ENCODE peak calls at places on chromosome 9, in six cellular contexts. F, I, M, Q, L and R are unnamed samples.

GRCh38 chr9:68759981-68760673 is 55.1 kb downstream of the PIP5K1B start:
- DNase-seq in F (no peak), I (no peak), M (no peak), Q (no peak), L (no peak), R (no peak)

GRCh38 chr9:2800385-2801179 is 43.3 kb downstream of the PUM3 start:
- DNase-seq in F (peak), I (no peak), M (no peak), Q (no peak), L (peak), R (no peak)

GRCh38 chr9:124005372-124005771 is 6.2 kb upstream of the LHX2 start:
- DNase-seq in F (no peak), I (no peak), M (no peak), Q (no peak), L (no peak), R (no peak)

GRCh38 chr9:99948896-99949295 is 42.4 kb downstream of the STX17 start:
- DNase-seq in F (no peak), I (no peak), M (no peak), Q (no peak), L (peak), R (no peak)

GRCh38 chr9:122835313-122835731 is 6.9 kb upstream of the PDCL start:
- DNase-seq in F (peak), I (no peak), M (no peak), Q (no peak), L (no peak), R (no peak)

GRCh38 chr9:123111427-123111826 is 78.0 kb downstream of the GPR21 start:
- DNase-seq in F (no peak), I (no peak), M (no peak), Q (no peak), L (no peak), R (no peak)

GRCh38 chr9:75185585-75186170 is 97.4 kb downstream of the OSTF1 start:
- DNase-seq in F (peak), I (peak), M (peak), Q (no peak), L (peak), R (no peak)

GRCh38 chr9:36503172-36504153 is 69.2 kb upstream of the MELK start:
- DNase-seq in F (no peak), I (no peak), M (no peak), Q (no peak), L (no peak), R (no peak)

GRCh38 chr9:18496586-18496985 is 22.6 kb downstream of the ADAMTSL1 start:
- DNase-seq in F (no peak), I (no peak), M (no peak), Q (no peak), L (peak), R (no peak)

GRCh38 chr9:14031015-14031414 is 282.9 kb downstream of the NFIB start:
- DNase-seq in F (peak), I (no peak), M (no peak), Q (no peak), L (peak), R (no peak)

GRCh38 chr9:124890179-124890578 is 28.2 kb downstream of the ARPC5L start:
- DNase-seq in F (no peak), I (no peak), M (no peak), Q (no peak), L (no peak), R (no peak)

GRCh38 chr9:110531776-110532175 is 47.8 kb downstream of the SVEP1 start:
- DNase-seq in F (no peak), I (no peak), M (no peak), Q (no peak), L (peak), R (no peak)

GRCh38 chr9:121233906-121234901 is 32.5 kb upstream of the RAB14 start:
- DNase-seq in F (no peak), I (peak), M (no peak), Q (no peak), L (peak), R (no peak)

DNA sequence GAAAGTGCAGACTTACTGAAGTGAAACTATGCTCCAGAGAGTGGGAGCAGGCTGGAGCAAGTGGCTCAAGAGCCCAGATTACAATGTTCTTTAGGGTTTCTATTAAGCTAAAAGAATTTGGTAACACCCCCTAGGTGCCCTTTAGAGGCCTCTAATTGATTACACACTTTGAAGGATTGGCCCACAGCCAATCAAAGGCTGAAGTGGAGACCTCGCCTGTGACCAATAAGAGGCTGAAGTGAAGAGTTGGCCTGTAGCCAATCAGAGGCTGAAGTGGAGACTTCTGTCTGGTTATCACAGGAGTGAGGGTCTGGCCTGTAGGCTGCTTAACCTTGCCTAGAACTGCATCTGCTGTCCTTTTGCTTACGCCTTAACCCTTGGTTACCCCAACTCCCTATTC is 46.7 kb upstream of the SPATA31C2 start:
- DNase-seq in F (no peak), I (no peak), M (no peak), Q (no peak), L (no peak), R (no peak)
- TF ChIP-seq CTCF in F (no peak), I (no peak), M (no peak), Q (no peak), L (no peak), R (no peak)

GRCh38 chr9:131591845-131592208 is 46.5 kb downstream of the PRRT1B start:
- DNase-seq in F (no peak), I (no peak), M (no peak), Q (no peak), L (no peak), R (no peak)
- TF ChIP-seq CTCF in F (no peak), I (no peak), M (no peak), Q (no peak), L (no peak), R (no peak)

GRCh38 chr9:130769004-130769403 is 66.0 kb upstream of the ABL1 start:
- DNase-seq in F (no peak), I (no peak), M (no peak), Q (no peak), L (no peak), R (no peak)

GRCh38 chr9:130772185-130772584 is 62.9 kb upstream of the ABL1 start:
- DNase-seq in F (no peak), I (no peak), M (no peak), Q (no peak), L (no peak), R (no peak)

GRCh38 chr9:130768265-130768664 is 66.8 kb upstream of the ABL1 start:
- DNase-seq in F (peak), I (no peak), M (no peak), Q (no peak), L (no peak), R (no peak)

GRCh38 chr9:130770093-130770492 is 65.0 kb upstream of the ABL1 start:
- DNase-seq in F (no peak), I (no peak), M (no peak), Q (no peak), L (no peak), R (no peak)

GRCh38 chr9:130770679-130771442 is 64.2 kb upstream of the ABL1 start:
- DNase-seq in F (no peak), I (peak), M (no peak), Q (no peak), L (peak), R (no peak)
- TF ChIP-seq CTCF in F (peak), I (peak), M (peak), Q (peak), L (peak), R (peak)

DNA sequence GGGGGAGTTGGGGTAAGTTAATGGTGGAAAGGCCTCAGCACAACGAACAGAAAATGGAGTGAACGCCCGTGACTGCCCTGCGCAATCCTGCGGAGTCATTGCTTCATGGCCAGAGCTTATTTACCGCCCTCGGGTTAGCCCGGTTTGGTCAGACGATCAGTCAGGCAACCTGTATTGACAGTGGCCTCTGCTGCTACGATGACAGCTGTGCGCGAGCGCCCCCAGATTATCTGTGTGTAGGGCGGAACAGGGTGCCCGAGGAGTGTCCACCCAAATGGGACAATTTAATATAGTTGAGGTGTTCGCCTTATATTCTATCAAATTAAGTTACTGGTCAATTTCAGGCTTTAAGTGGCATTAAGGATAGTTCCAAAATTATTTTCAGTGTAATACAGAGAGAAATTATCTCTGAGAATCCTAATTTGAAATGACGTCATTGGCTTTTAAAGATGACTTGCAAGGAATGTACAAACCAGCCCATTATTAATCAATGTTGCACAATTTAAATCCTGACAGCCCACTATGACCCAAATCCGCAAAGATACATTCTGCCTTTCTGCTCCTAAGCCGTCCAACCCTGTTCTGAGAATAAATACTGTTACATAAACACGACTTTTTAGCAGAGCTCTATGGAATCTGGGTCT is 879 bp upstream of the UBQLN1 start:
- DNase-seq in F (peak), I (peak), M (peak), Q (peak), L (peak), R (peak)
- TF ChIP-seq CTCF in F (no peak), I (peak), M (peak), Q (peak), L (no peak), R (peak)

GRCh38 chr9:136242908-136243525 is 2.6 kb downstream of the QSOX2 start:
- DNase-seq in F (no peak), I (peak), M (no peak), Q (no peak), L (no peak), R (no peak)
- TF ChIP-seq CTCF in F (no peak), I (peak), M (no peak), Q (no peak), L (no peak), R (no peak)

DNA sequence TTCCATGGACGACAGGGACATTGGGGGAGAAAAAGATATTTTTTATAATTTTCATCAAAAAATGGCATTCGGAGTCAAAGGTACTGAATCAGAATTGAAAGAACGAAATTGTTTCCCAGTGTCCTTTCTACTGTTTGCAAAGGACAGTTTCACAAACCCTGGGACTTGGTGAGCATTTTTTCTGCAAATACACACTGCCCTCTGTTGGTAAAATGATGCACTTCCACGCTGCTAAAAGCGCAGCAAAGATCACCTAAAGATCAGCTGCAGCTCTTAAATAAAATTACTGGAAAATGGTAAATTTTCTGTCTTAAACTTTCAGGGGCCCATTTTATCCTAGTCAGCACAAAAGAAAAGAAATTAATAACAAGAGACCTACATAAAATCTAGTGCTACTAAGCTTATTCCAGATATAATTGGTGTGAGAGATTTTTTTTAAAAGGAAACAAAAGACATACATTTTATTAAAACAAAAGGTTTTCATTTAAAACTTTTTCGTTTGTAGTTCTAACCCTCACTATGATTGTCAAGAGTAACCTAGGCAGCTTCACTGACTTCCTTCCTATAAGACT is 566.0 kb downstream of the CAAP1 start:
- DNase-seq in F (peak), I (peak), M (no peak), Q (peak), L (peak), R (peak)
- TF ChIP-seq CTCF in F (peak), I (peak), M (peak), Q (peak), L (peak), R (peak)

GRCh38 chr9:89919171-89919681 is 314.4 kb downstream of the GADD45G start:
- DNase-seq in F (peak), I (no peak), M (no peak), Q (no peak), L (no peak), R (no peak)
- TF ChIP-seq CTCF in F (peak), I (no peak), M (peak), Q (peak), L (no peak), R (peak)

DNA sequence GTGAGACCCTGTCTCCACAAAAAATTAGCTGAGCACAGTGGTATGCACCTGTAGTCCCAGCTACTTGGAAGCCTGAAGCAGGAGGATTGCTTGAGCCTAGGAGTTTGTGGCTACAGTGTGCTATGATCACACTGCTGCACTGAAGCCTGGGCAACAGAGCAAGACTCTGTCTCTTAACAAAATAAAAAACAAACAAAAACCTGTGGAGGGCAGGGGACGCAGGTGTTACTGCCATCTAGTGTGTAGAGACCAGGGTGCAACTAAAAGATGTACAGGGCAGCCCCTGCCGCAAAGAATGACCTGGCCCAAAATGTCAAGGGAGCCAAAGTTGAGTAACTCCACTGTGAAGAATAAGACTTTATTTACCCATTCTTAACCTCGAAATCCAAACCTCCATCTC is 27.1 kb downstream of the ASPN start:
- DNase-seq in F (peak), I (no peak), M (no peak), Q (no peak), L (no peak), R (no peak)
- TF ChIP-seq CTCF in F (no peak), I (peak), M (no peak), Q (peak), L (peak), R (peak)

DNA sequence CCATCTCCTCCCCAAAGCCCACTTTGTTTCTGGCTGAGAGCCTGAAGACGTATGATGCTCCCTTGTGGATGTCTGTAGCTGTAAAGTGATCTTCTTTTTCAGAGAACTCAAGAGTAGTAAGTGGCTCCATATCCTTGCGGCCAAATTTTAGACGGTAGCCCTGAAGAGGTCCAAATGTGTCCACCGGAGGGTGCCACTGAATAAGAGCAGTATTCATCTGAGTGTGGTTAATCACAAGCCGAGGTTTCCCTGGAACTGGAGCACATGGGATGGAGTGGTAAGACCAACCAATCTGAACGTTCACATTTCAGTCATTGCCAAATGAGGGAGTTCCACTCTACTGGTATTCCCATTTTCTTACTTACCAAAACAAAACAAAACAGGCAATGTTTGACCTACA is 686.5 kb upstream of the DMAC1 start:
- DNase-seq in F (peak), I (no peak), M (no peak), Q (peak), L (peak), R (no peak)
- TF ChIP-seq CTCF in F (peak), I (no peak), M (peak), Q (peak), L (peak), R (peak)